ENCODE peak calls at places on chromosomes 4 and X, in six cellular contexts. One of them, this sample, is unnamed.

GRCh38 chr4:124030038-124030638 is 633.5 kb downstream of the SPRY1 start:
- DNase-seq in heart right ventricle: peak; percentile 54
- DNase-seq in CD8-positive, alpha-beta T cell: no peak
- DNase-seq in HCT116: no peak
- DNase-seq in breast epithelium: no peak
- DNase-seq in IMR-90: no peak
- DNase-seq in this sample: no peak

GRCh38 chr4:22884157-22884556 is 191.4 kb downstream of the GBA3 start:
- DNase-seq in CD8-positive, alpha-beta T cell: no peak
- DNase-seq in breast epithelium: no peak
- DNase-seq in IMR-90: no peak
- DNase-seq in heart right ventricle: no peak
- DNase-seq in HCT116: no peak
- DNase-seq in this sample: no peak

GRCh38 chrX:46381630-46382029 is 163.6 kb downstream of the ZNF674 start:
- DNase-seq in CD8-positive, alpha-beta T cell: no peak
- DNase-seq in HCT116: peak; percentile 8
- DNase-seq in breast epithelium: no peak
- DNase-seq in heart right ventricle: no peak
- DNase-seq in IMR-90: peak; percentile 17
- DNase-seq in this sample: no peak

GRCh38 chrX:29661290-29661689 is 554.1 kb upstream of the MAGEB2 start:
- DNase-seq in heart right ventricle: no peak
- DNase-seq in breast epithelium: no peak
- DNase-seq in IMR-90: peak; percentile 73
- DNase-seq in CD8-positive, alpha-beta T cell: no peak
- DNase-seq in HCT116: no peak
- DNase-seq in this sample: no peak

GRCh38 chr4:184293552-184293951 is 75.9 kb upstream of the ENPP6 start:
- DNase-seq in HCT116: no peak
- DNase-seq in breast epithelium: peak; percentile 54
- DNase-seq in IMR-90: no peak
- DNase-seq in CD8-positive, alpha-beta T cell: no peak
- DNase-seq in heart right ventricle: no peak
- DNase-seq in this sample: no peak

GRCh38 chr4:29549308-29549707 is 1170.9 kb upstream of the PCDH7 start:
- DNase-seq in breast epithelium: no peak
- DNase-seq in HCT116: no peak
- DNase-seq in IMR-90: peak; percentile 47
- DNase-seq in heart right ventricle: no peak
- DNase-seq in CD8-positive, alpha-beta T cell: no peak
- DNase-seq in this sample: peak; percentile 5

GRCh38 chr4:182212211-182212761 is 30.9 kb upstream of the TENM3 start:
- DNase-seq in HCT116: no peak
- DNase-seq in CD8-positive, alpha-beta T cell: no peak
- DNase-seq in heart right ventricle: no peak
- DNase-seq in IMR-90: peak; percentile 65
- DNase-seq in breast epithelium: no peak
- DNase-seq in this sample: peak; percentile 46

GRCh38 chr4:153067376-153067775 is 131.3 kb downstream of the FHDC1 start:
- DNase-seq in CD8-positive, alpha-beta T cell: no peak
- DNase-seq in heart right ventricle: no peak
- DNase-seq in breast epithelium: no peak
- DNase-seq in HCT116: no peak
- DNase-seq in IMR-90: peak; percentile 45
- DNase-seq in this sample: no peak

GRCh38 chr4:32172086-32172485 is 1451.9 kb downstream of the PCDH7 start:
- DNase-seq in HCT116: no peak
- DNase-seq in CD8-positive, alpha-beta T cell: no peak
- DNase-seq in breast epithelium: no peak
- DNase-seq in heart right ventricle: no peak
- DNase-seq in IMR-90: no peak
- DNase-seq in this sample: no peak

GRCh38 chr4:113472864-113473263 is 288.7 kb downstream of the CAMK2D start:
- DNase-seq in HCT116: no peak
- DNase-seq in breast epithelium: no peak
- DNase-seq in IMR-90: no peak
- DNase-seq in heart right ventricle: no peak
- DNase-seq in CD8-positive, alpha-beta T cell: no peak
- DNase-seq in this sample: no peak

GRCh38 chr4:86791126-86791525 is 58.1 kb downstream of the SLC10A6 start:
- DNase-seq in HCT116: no peak
- DNase-seq in CD8-positive, alpha-beta T cell: no peak
- DNase-seq in breast epithelium: no peak
- DNase-seq in IMR-90: no peak
- DNase-seq in heart right ventricle: no peak
- DNase-seq in this sample: no peak

GRCh38 chr4:139560396-139561084 is 4.5 kb upstream of the SETD7 start:
- DNase-seq in CD8-positive, alpha-beta T cell: no peak
- DNase-seq in breast epithelium: no peak
- DNase-seq in heart right ventricle: no peak
- DNase-seq in IMR-90: no peak
- DNase-seq in HCT116: no peak
- DNase-seq in this sample: no peak

GRCh38 chrX:133005038-133005437 is 46.6 kb upstream of the HS6ST2 start:
- DNase-seq in HCT116: no peak
- DNase-seq in breast epithelium: no peak
- DNase-seq in heart right ventricle: no peak
- DNase-seq in IMR-90: peak; percentile 1
- DNase-seq in CD8-positive, alpha-beta T cell: no peak
- DNase-seq in this sample: no peak

GRCh38 chr4:162586266-162586665 is 422.5 kb upstream of the FSTL5 start:
- DNase-seq in HCT116: no peak
- DNase-seq in IMR-90: no peak
- DNase-seq in breast epithelium: no peak
- DNase-seq in heart right ventricle: no peak
- DNase-seq in CD8-positive, alpha-beta T cell: no peak
- DNase-seq in this sample: no peak

GRCh38 chr4:118281611-118282442 is 71.0 kb downstream of the PRSS12 start:
- DNase-seq in breast epithelium: no peak
- DNase-seq in CD8-positive, alpha-beta T cell: no peak
- DNase-seq in HCT116: no peak
- DNase-seq in heart right ventricle: no peak
- DNase-seq in IMR-90: peak; percentile 63
- DNase-seq in this sample: peak; percentile 49

GRCh38 chr4:138242076-138242829 is at the start of gene SLC7A11:
- DNase-seq in IMR-90: peak; percentile 100
- DNase-seq in HCT116: peak; percentile 96
- DNase-seq in CD8-positive, alpha-beta T cell: no peak
- DNase-seq in heart right ventricle: peak; percentile 9
- DNase-seq in breast epithelium: peak; percentile 57
- DNase-seq in this sample: peak; percentile 98

GRCh38 chr4:150960079-150960478 is 55.0 kb downstream of the LRBA start:
- DNase-seq in heart right ventricle: no peak
- DNase-seq in HCT116: no peak
- DNase-seq in CD8-positive, alpha-beta T cell: no peak
- DNase-seq in breast epithelium: no peak
- DNase-seq in IMR-90: peak; percentile 37
- DNase-seq in this sample: no peak

GRCh38 chr4:156959298-156959702 is 12.3 kb downstream of the PDGFC start:
- DNase-seq in HCT116: no peak
- DNase-seq in breast epithelium: no peak
- DNase-seq in IMR-90: peak; percentile 87
- DNase-seq in heart right ventricle: no peak
- DNase-seq in CD8-positive, alpha-beta T cell: no peak
- DNase-seq in this sample: peak; percentile 80

GRCh38 chrX:55451125-55451524 is 802 bp upstream of the MAGEH1 start:
- DNase-seq in CD8-positive, alpha-beta T cell: no peak
- DNase-seq in IMR-90: no peak
- DNase-seq in breast epithelium: no peak
- DNase-seq in HCT116: no peak
- DNase-seq in heart right ventricle: no peak
- DNase-seq in this sample: no peak

GRCh38 chr4:73206236-73206635 is 52.4 kb downstream of the ANKRD17 start:
- DNase-seq in CD8-positive, alpha-beta T cell: no peak
- DNase-seq in heart right ventricle: no peak
- DNase-seq in HCT116: no peak
- DNase-seq in breast epithelium: no peak
- DNase-seq in IMR-90: no peak
- DNase-seq in this sample: no peak

GRCh38 chr4:22391548-22391947 is 124.3 kb downstream of the ADGRA3 start:
- DNase-seq in heart right ventricle: no peak
- DNase-seq in IMR-90: peak; percentile 54
- DNase-seq in CD8-positive, alpha-beta T cell: no peak
- DNase-seq in breast epithelium: no peak
- DNase-seq in HCT116: no peak
- DNase-seq in this sample: no peak

GRCh38 chrX:135389717-135390116 is 32.0 kb upstream of the SMIM10L2A start:
- DNase-seq in IMR-90: no peak
- DNase-seq in CD8-positive, alpha-beta T cell: no peak
- DNase-seq in HCT116: peak; percentile 75
- DNase-seq in breast epithelium: no peak
- DNase-seq in heart right ventricle: no peak
- DNase-seq in this sample: no peak
- H3K4me3 ChIP-seq in IMR-90: no peak overlapping the region
- H3K4me3 ChIP-seq in CD8-positive, alpha-beta T cell: no peak overlapping the region
- H3K4me3 ChIP-seq in HCT116: no peak overlapping the region
- H3K4me3 ChIP-seq in breast epithelium: no peak overlapping the region
- H3K4me3 ChIP-seq in heart right ventricle: no peak overlapping the region
- H3K4me3 ChIP-seq in this sample: no peak overlapping the region

DNA sequence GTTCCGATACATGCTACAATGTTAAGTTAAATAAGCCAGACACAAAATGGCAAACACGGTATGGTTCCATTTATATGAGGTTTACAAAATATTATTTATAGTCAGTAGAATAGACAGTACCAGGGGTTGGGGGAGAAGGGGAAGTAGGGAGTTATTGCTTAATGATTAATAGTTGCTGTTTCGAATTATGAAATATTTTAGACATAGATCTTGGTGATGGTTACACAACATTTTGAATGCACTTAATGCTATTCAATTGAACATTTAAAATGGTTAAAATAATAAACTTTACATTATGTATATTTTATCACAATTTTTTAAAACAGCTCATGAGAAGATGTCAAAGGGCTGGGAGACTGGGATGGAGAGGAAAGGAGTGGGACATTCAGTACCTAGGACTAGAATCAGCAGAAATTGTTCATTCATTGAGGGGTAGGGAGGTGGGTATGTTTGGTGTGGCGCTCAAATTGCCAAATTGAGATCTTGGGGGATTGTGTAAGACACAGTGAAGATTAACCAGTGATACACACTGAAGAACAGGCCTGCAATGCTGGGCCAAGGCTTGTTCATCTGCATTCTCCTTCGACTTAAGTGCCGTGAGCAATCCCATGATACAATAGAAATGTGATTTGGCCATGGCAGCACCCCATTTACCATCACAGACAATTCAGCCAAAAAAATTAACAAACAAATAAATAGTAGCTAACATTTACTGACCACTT is 165.6 kb upstream of the GALNT7 start:
- DNase-seq in heart right ventricle: no peak
- DNase-seq in HCT116: no peak
- DNase-seq in IMR-90: no peak
- DNase-seq in CD8-positive, alpha-beta T cell: no peak
- DNase-seq in breast epithelium: no peak
- DNase-seq in this sample: no peak
- TF ChIP-seq CTCF in heart right ventricle: no peak
- TF ChIP-seq CTCF in HCT116: no peak
- TF ChIP-seq CTCF in IMR-90: no peak
- TF ChIP-seq CTCF in CD8-positive, alpha-beta T cell: no peak
- TF ChIP-seq CTCF in breast epithelium: no peak
- TF ChIP-seq CTCF in this sample: no peak

GRCh38 chr4:1459664-1460511 is 53.6 kb upstream of the NKX1-1 start:
- DNase-seq in heart right ventricle: no peak
- DNase-seq in IMR-90: no peak
- DNase-seq in breast epithelium: no peak
- DNase-seq in CD8-positive, alpha-beta T cell: no peak
- DNase-seq in HCT116: no peak
- DNase-seq in this sample: no peak
- H3K27me3 ChIP-seq in heart right ventricle: peaks cover 60% of the 10 kb centered on the region
- H3K27me3 ChIP-seq in IMR-90: peaks cover 67% of the 10 kb centered on the region
- H3K27me3 ChIP-seq in breast epithelium: peaks cover 60% of the 10 kb centered on the region
- H3K27me3 ChIP-seq in CD8-positive, alpha-beta T cell: no peaks in the 10 kb centered on the region
- H3K27me3 ChIP-seq in HCT116: peaks cover 31% of the 10 kb centered on the region
- H3K27me3 ChIP-seq in this sample: peaks cover 11% of the 10 kb centered on the region

DNA sequence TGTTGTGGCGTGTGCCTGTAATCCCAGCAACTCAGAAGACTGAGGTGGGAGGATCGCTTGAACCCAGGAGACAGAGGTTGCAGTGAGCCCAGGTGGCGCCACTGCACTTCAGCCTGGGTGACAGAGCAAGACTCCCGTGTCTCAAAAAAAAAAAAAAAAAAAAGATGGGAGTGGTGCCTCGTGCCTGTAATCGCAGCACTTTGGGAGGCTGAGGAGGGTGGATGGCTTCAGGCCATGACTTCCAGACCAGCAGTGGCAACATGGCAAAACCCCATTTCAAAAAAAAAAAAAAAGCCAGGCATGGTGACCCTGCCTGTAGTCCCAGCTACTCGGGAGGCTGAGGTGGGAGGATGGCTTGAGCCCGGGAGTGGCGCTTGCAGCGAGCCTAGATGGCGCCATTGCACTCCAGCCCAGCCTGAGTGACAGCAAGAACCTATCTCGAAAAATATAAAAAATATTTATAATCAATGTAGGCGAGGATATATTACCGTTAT is 27.0 kb downstream of the EIF2S3 start:
- DNase-seq in HCT116: peak; percentile 50
- DNase-seq in IMR-90: peak; percentile 63
- DNase-seq in breast epithelium: peak; percentile 24
- DNase-seq in CD8-positive, alpha-beta T cell: peak; percentile 58
- DNase-seq in heart right ventricle: peak; percentile 32
- DNase-seq in this sample: no peak
- H3K4me3 ChIP-seq in HCT116: no peak overlapping the region
- H3K4me3 ChIP-seq in IMR-90: no peak overlapping the region
- H3K4me3 ChIP-seq in breast epithelium: no peak overlapping the region
- H3K4me3 ChIP-seq in CD8-positive, alpha-beta T cell: no peak overlapping the region
- H3K4me3 ChIP-seq in heart right ventricle: no peak overlapping the region
- H3K4me3 ChIP-seq in this sample: no peak overlapping the region

GRCh38 chrX:54043696-54044125 is 562 bp downstream of the PHF8 start:
- DNase-seq in HCT116: no peak
- DNase-seq in heart right ventricle: no peak
- DNase-seq in IMR-90: peak; percentile 10
- DNase-seq in CD8-positive, alpha-beta T cell: no peak
- DNase-seq in breast epithelium: no peak
- DNase-seq in this sample: no peak
- TF ChIP-seq CTCF in HCT116: no peak
- TF ChIP-seq CTCF in heart right ventricle: no peak
- TF ChIP-seq CTCF in IMR-90: no peak
- TF ChIP-seq CTCF in CD8-positive, alpha-beta T cell: no peak
- TF ChIP-seq CTCF in breast epithelium: no peak
- TF ChIP-seq CTCF in this sample: no peak

GRCh38 chr4:6123976-6124375 is 76.4 kb downstream of the JAKMIP1 start:
- DNase-seq in IMR-90: no peak
- DNase-seq in breast epithelium: no peak
- DNase-seq in HCT116: no peak
- DNase-seq in CD8-positive, alpha-beta T cell: no peak
- DNase-seq in heart right ventricle: no peak
- DNase-seq in this sample: no peak

GRCh38 chr4:6124386-6125102 is 75.8 kb downstream of the JAKMIP1 start:
- DNase-seq in HCT116: no peak
- DNase-seq in CD8-positive, alpha-beta T cell: no peak
- DNase-seq in breast epithelium: no peak
- DNase-seq in IMR-90: no peak
- DNase-seq in heart right ventricle: no peak
- DNase-seq in this sample: no peak

GRCh38 chr4:6125103-6125651 is 75.2 kb downstream of the JAKMIP1 start:
- DNase-seq in HCT116: no peak
- DNase-seq in breast epithelium: no peak
- DNase-seq in IMR-90: no peak
- DNase-seq in CD8-positive, alpha-beta T cell: no peak
- DNase-seq in heart right ventricle: no peak
- DNase-seq in this sample: no peak

GRCh38 chr4:6126971-6127745 is 73.2 kb downstream of the JAKMIP1 start:
- DNase-seq in CD8-positive, alpha-beta T cell: no peak
- DNase-seq in breast epithelium: no peak
- DNase-seq in IMR-90: no peak
- DNase-seq in heart right ventricle: no peak
- DNase-seq in HCT116: no peak
- DNase-seq in this sample: no peak

GRCh38 chr4:6128221-6128871 is 72.0 kb downstream of the JAKMIP1 start:
- DNase-seq in IMR-90: no peak
- DNase-seq in heart right ventricle: no peak
- DNase-seq in breast epithelium: no peak
- DNase-seq in CD8-positive, alpha-beta T cell: no peak
- DNase-seq in HCT116: no peak
- DNase-seq in this sample: no peak
- H3K27me3 ChIP-seq in IMR-90: no peaks in the 10 kb centered on the region
- H3K27me3 ChIP-seq in heart right ventricle: no peaks in the 10 kb centered on the region
- H3K27me3 ChIP-seq in breast epithelium: peaks cover 4% of the 10 kb centered on the region
- H3K27me3 ChIP-seq in CD8-positive, alpha-beta T cell: no peaks in the 10 kb centered on the region
- H3K27me3 ChIP-seq in HCT116: peaks cover 3% of the 10 kb centered on the region
- H3K27me3 ChIP-seq in this sample: no peaks in the 10 kb centered on the region